ENCODE peak calls at places on chromosomes 13 and 19, in nine cellular contexts. R, Z, U, G, Q, O, S, C and L are unnamed samples.

GRCh38 chr13:32153056-32153455 is 121.5 kb downstream of the FRY start:
- DNase-seq in Z (no peak), U (no peak), S (no peak), O (no peak), R (no peak), Q (no peak), C (no peak), G (no peak), L (no peak)

GRCh38 chr13:113592571-113592970 is 8.0 kb downstream of the TFDP1 start:
- DNase-seq in G (no peak), O (no peak), Z (no peak), U (peak), Q (peak), R (peak), C (peak), S (peak), L (no peak)

GRCh38 chr19:5932146-5932545 is 18.1 kb downstream of the CAPS start:
- DNase-seq in C (no peak), Z (no peak), R (no peak), G (no peak), Q (no peak), O (no peak), S (no peak), U (no peak), L (no peak)

GRCh38 chr19:57351867-57352266 is 796 bp downstream of the ZNF304 start:
- DNase-seq in U (no peak), S (no peak), G (no peak), Q (no peak), Z (no peak), C (no peak), R (no peak), O (no peak), L (no peak)

GRCh38 chr19:15291089-15291488 is 41.2 kb downstream of the BRD4 start:
- DNase-seq in S (no peak), G (no peak), Z (no peak), U (no peak), C (peak), R (no peak), O (no peak), Q (no peak), L (no peak)

GRCh38 chr13:28568286-28568685 is 73.4 kb upstream of the FLT1 start:
- DNase-seq in S (peak), Z (no peak), U (no peak), G (peak), C (no peak), Q (peak), O (peak), R (peak), L (peak)

GRCh38 chr13:48434203-48434602 is 21.3 kb upstream of the LPAR6 start:
- DNase-seq in U (no peak), C (no peak), Z (no peak), R (no peak), S (no peak), G (no peak), O (no peak), Q (no peak), L (no peak)

GRCh38 chr19:5338661-5339469 is 1.7 kb downstream of the PTPRS start:
- DNase-seq in C (no peak), Z (no peak), G (peak), R (no peak), S (no peak), U (no peak), Q (no peak), O (no peak), L (no peak)

GRCh38 chr13:43414111-43414510 is 372.7 kb downstream of the ENOX1 start:
- DNase-seq in R (no peak), O (no peak), S (no peak), Z (no peak), G (no peak), U (no peak), C (no peak), Q (no peak), L (no peak)

GRCh38 chr19:11451942-11452813 is 16.7 kb downstream of the PRKCSH start:
- DNase-seq in G (peak), S (no peak), C (no peak), Q (no peak), Z (no peak), O (no peak), R (no peak), U (no peak), L (no peak)

GRCh38 chr19:33677745-33678426 is 56.1 kb downstream of the CHST8 start:
- DNase-seq in G (no peak), U (no peak), O (no peak), Q (no peak), C (peak), Z (no peak), R (peak), S (peak), L (no peak)

GRCh38 chr13:99665716-99666115 is 164.4 kb downstream of the TM9SF2 start:
- DNase-seq in R (no peak), Z (no peak), S (no peak), C (no peak), U (no peak), G (no peak), O (no peak), Q (no peak), L (no peak)

GRCh38 chr13:88649855-88650254 is 978.7 kb downstream of the SLITRK5 start:
- DNase-seq in Z (no peak), U (no peak), G (peak), Q (no peak), O (no peak), S (no peak), C (no peak), R (no peak), L (no peak)

GRCh38 chr19:39670998-39671397 is 15.3 kb downstream of the LGALS16 start:
- DNase-seq in S (no peak), C (no peak), Q (no peak), U (no peak), R (no peak), Z (no peak), O (no peak), G (no peak), L (no peak)

GRCh38 chr19:39672473-39672872 is 16.8 kb downstream of the LGALS16 start:
- DNase-seq in Z (no peak), C (no peak), U (no peak), G (no peak), Q (no peak), R (no peak), O (no peak), S (no peak), L (no peak)

GRCh38 chr19:39676004-39676403 is 20.3 kb downstream of the LGALS16 start:
- DNase-seq in O (no peak), Z (no peak), G (no peak), C (no peak), Q (no peak), U (no peak), R (no peak), S (no peak), L (no peak)

DNA sequence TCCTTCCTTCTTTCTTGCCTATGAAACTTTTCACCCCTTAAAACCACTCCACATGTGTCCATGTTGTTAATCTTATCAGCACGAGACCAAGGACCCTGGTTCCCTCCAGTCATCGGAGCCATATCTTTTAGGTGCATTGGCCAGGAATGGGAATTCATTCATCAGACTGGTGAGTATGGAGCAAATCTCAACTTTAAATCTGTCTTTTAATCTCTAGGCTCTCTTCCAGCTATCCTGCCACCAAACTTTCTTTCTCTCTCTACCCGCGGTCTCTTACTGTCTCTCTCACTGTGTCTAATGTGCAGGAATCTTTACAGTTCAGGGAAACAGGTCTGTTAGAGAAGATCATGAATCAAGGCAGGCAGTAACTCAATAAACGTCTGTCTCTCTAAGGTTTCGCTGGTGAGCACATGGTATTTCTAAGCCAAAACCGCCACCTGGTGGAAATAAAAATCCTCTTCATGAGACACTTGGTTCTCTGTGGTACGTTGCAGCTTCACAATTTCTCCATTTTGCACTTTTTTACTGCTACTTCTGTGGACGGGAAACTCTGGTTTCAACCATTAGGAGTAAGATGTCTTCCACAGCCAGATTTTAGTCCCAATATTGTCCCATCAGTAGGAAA is 16.1 kb downstream of the LGALS16 start:
- DNase-seq in C (no peak), U (no peak), G (peak), Z (no peak), Q (no peak), O (peak), S (no peak), R (no peak), L (no peak)
- TF ChIP-seq CTCF in C (peak), U (no peak), G (peak), Z (peak), Q (no peak), O (peak), S (peak), R (no peak), L (peak)

GRCh38 chr13:27406178-27406939 is 18.1 kb upstream of the GTF3A start:
- DNase-seq in Q (no peak), C (no peak), U (no peak), R (peak), Z (no peak), S (no peak), G (peak), O (peak), L (no peak)

GRCh38 chr13:27405521-27406134 is 18.8 kb upstream of the GTF3A start:
- DNase-seq in O (no peak), S (no peak), Z (no peak), R (no peak), U (no peak), G (no peak), Q (no peak), C (no peak), L (no peak)

GRCh38 chr13:27403252-27403678 is 21.2 kb upstream of the GTF3A start:
- DNase-seq in U (no peak), R (no peak), Q (no peak), G (no peak), O (no peak), C (no peak), Z (no peak), S (no peak), L (no peak)

GRCh38 chr13:27403727-27404385 is 20.6 kb upstream of the GTF3A start:
- DNase-seq in O (no peak), R (no peak), U (no peak), Q (no peak), C (no peak), G (no peak), S (no peak), Z (no peak), L (no peak)

GRCh38 chr13:27404680-27405079 is 19.7 kb upstream of the GTF3A start:
- DNase-seq in Z (no peak), G (no peak), R (no peak), C (no peak), U (no peak), Q (no peak), O (no peak), S (no peak), L (peak)
- TF ChIP-seq POLR2A in Z (no peak), G (no peak), R (no peak), C (no peak), U (no peak), Q (no peak), O (no peak), S (no peak), L (no peak)

GRCh38 chr13:107827840-107828549 is 387.3 kb downstream of the LIG4 start:
- DNase-seq in U (no peak), Z (no peak), Q (no peak), S (no peak), C (no peak), R (no peak), G (no peak), O (no peak), L (no peak)
- H3K4me3 ChIP-seq in U (no peak), Z (no peak), Q (no peak), S (no peak), C (no peak), R (no peak), G (no peak), O (no peak), L (no peak)

GRCh38 chr13:30111810-30112209 is 195.5 kb downstream of the KATNAL1 start:
- DNase-seq in S (no peak), R (no peak), G (peak), O (no peak), Z (no peak), C (no peak), U (no peak), Q (no peak), L (no peak)
- TF ChIP-seq CTCF in S (no peak), R (no peak), G (peak), O (no peak), Z (no peak), C (no peak), U (no peak), Q (no peak), L (no peak)

DNA sequence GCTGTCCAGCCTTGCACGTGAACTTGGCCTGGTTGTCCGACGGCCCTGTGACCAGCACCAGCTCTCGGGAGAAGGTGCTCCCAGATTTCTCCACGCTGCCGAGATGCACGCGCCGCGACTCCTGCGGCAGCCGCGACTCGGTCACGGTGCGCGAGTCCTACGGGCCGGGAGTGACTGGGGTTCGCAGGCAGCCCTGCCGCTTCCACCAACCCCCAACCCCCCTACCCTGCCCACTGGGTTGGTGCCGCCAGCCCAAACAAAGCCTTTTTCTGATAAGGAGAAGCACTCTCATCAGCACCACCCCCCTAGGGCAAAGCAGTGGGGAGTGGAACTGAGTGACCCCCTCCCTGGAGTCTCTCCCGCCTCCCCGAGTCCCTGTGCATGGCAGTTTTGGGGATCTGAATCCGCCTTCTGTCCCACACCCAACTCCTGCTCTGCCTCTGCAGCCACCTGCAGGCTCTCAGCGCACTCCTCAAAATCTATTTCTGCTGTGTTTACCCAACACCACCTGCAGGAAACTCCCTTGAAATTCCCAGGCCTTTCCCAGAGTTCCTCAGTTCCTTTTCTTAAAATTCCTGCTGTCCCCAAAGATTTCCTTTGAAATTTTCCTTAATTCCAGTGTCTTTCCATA is 6.2 kb downstream of the NPHS1 start:
- DNase-seq in S (no peak), Z (no peak), C (no peak), G (no peak), O (no peak), U (no peak), R (no peak), Q (no peak), L (no peak)
- TF ChIP-seq POLR2A in S (no peak), Z (no peak), C (no peak), G (no peak), O (no peak), U (no peak), R (no peak), Q (no peak), L (no peak)

DNA sequence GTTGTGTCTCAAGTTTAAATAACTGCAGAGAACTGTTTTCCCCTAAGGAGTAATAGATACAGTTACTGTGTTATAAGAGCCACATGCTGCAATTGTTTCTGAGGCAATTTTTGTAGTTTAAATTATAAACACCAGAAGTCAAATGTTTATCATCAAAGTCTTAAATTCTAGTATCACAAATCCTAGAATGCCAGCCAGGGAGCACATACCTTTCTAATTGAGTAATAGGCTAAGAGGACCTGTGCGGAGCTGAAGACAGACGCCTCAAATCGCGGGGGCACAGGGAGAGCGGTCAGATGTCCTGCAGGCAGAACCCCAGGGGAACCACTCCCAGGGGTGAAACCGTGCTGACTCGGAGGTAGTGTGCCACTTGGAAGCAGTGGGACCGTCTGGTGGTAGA is 65.2 kb upstream of the TNFRSF19 start:
- DNase-seq in S (no peak), O (no peak), Q (no peak), U (no peak), R (no peak), C (no peak), G (no peak), Z (no peak), L (no peak)
- H3K4me3 ChIP-seq in S (no peak), O (no peak), Q (no peak), U (no peak), R (no peak), C (no peak), G (no peak), Z (no peak), L (no peak)